ENCODE peak calls at places on chromosomes 5 and 9, in eight cellular contexts. One of them, this sample, is unnamed.

GRCh38 chr5:92560698-92561361 is 1020.2 kb downstream of the NR2F1-AS1 start:
- DNase-seq in choroid plexus epithelial cell: peak
- DNase-seq in GM10248: no peak
- DNase-seq in T1000: no peak
- DNase-seq in stomach: no peak
- DNase-seq in NCI-H1417: no peak
- DNase-seq in retinal pigment epithelial cell: peak
- DNase-seq in ELF-1: peak
- DNase-seq in this sample: no peak

GRCh38 chr5:174355208-174355612 is 309.7 kb downstream of the NSG2 start:
- DNase-seq in T1000: peak
- DNase-seq in NCI-H1417: no peak
- DNase-seq in ELF-1: no peak
- DNase-seq in stomach: no peak
- DNase-seq in GM10248: no peak
- DNase-seq in choroid plexus epithelial cell: peak
- DNase-seq in retinal pigment epithelial cell: no peak
- DNase-seq in this sample: no peak

GRCh38 chr5:173498286-173498685 is 118.2 kb downstream of the BOD1 start:
- DNase-seq in ELF-1: no peak
- DNase-seq in stomach: no peak
- DNase-seq in GM10248: no peak
- DNase-seq in T1000: peak
- DNase-seq in choroid plexus epithelial cell: peak
- DNase-seq in NCI-H1417: no peak
- DNase-seq in retinal pigment epithelial cell: peak
- DNase-seq in this sample: no peak

GRCh38 chr5:138520971-138521370 is 22.1 kb downstream of the ETF1 start:
- DNase-seq in NCI-H1417: no peak
- DNase-seq in choroid plexus epithelial cell: no peak
- DNase-seq in ELF-1: no peak
- DNase-seq in retinal pigment epithelial cell: no peak
- DNase-seq in stomach: no peak
- DNase-seq in GM10248: no peak
- DNase-seq in T1000: no peak
- DNase-seq in this sample: no peak

GRCh38 chr9:6224393-6225154 is 9.0 kb downstream of the IL33 start:
- DNase-seq in NCI-H1417: no peak
- DNase-seq in ELF-1: no peak
- DNase-seq in T1000: no peak
- DNase-seq in retinal pigment epithelial cell: peak
- DNase-seq in GM10248: no peak
- DNase-seq in choroid plexus epithelial cell: no peak
- DNase-seq in stomach: no peak
- DNase-seq in this sample: no peak

GRCh38 chr5:10779592-10779991 is 18.6 kb upstream of the DAP start:
- DNase-seq in retinal pigment epithelial cell: no peak
- DNase-seq in NCI-H1417: no peak
- DNase-seq in stomach: no peak
- DNase-seq in GM10248: no peak
- DNase-seq in choroid plexus epithelial cell: no peak
- DNase-seq in ELF-1: no peak
- DNase-seq in T1000: no peak
- DNase-seq in this sample: no peak

GRCh38 chr5:35124932-35125331 is 77.2 kb upstream of the AGXT2 start:
- DNase-seq in T1000: no peak
- DNase-seq in stomach: no peak
- DNase-seq in choroid plexus epithelial cell: no peak
- DNase-seq in NCI-H1417: no peak
- DNase-seq in GM10248: no peak
- DNase-seq in ELF-1: no peak
- DNase-seq in retinal pigment epithelial cell: no peak
- DNase-seq in this sample: no peak

GRCh38 chr5:160269017-160269416 is 39.7 kb downstream of the FABP6 start:
- DNase-seq in NCI-H1417: no peak
- DNase-seq in GM10248: no peak
- DNase-seq in stomach: peak
- DNase-seq in choroid plexus epithelial cell: peak
- DNase-seq in retinal pigment epithelial cell: no peak
- DNase-seq in ELF-1: peak
- DNase-seq in T1000: no peak
- DNase-seq in this sample: no peak

This sample was measured in stimulated activated naive CD8-positive, alpha-beta T cell treated with anti-CD3 and anti-CD28 coated beads, Interleukin-15, amount 100 ng/mL, for 72 hours.